ENCODE peak calls at places on chromosomes 13 and 19, in six cellular contexts. A is right atrium auricular region, R is cardiac muscle cell, Z is A673, P is mucosa of descending colon, X is fibroblast of villous mesenchyme. B is an unnamed sample.

GRCh38 chr13:42367836-42368235 is 95.9 kb downstream of the AKAP11 start:
- DNase-seq in X (peak; percentile 74), P (no peak), A (no peak), R (no peak), Z (no peak), B (peak; percentile 38)

GRCh38 chr19:7944177-7944761 is 803 bp upstream of the TIMM44 start:
- DNase-seq in A (peak; percentile 91), R (peak; percentile 97), Z (peak; percentile 98), P (peak; percentile 99), X (peak; percentile 93), B (peak; percentile 96)

GRCh38 chr19:6873708-6874431 is 13.5 kb upstream of the ADGRE1 start:
- DNase-seq in Z (no peak), P (peak; percentile 48), A (no peak), X (no peak), R (no peak), B (no peak)

GRCh38 chr13:106533940-106534843 is 1.3 kb downstream of the EFNB2 start:
- DNase-seq in A (no peak), Z (no peak), R (peak; percentile 74), P (peak; percentile 63), X (peak; percentile 84), B (peak; percentile 82)

GRCh38 chr19:9881720-9882119 is 46.6 kb downstream of the PIN1 start:
- DNase-seq in Z (no peak), R (no peak), P (peak; percentile 57), X (no peak), A (no peak), B (no peak)

GRCh38 chr19:46364359-46364758 is 17.5 kb downstream of the PPP5C start:
- DNase-seq in P (no peak), R (no peak), A (no peak), X (no peak), Z (no peak), B (no peak)

GRCh38 chr19:49125025-49125731 is 5.8 kb downstream of the PPFIA3 start:
- DNase-seq in A (no peak), X (no peak), R (no peak), Z (no peak), P (peak; percentile 83), B (no peak)

GRCh38 chr19:43976732-43977131 is 7.3 kb upstream of the ZNF155 start:
- DNase-seq in A (no peak), P (no peak), Z (no peak), R (no peak), X (no peak), B (no peak)

GRCh38 chr13:95058680-95059079 is 242.6 kb downstream of the ABCC4 start:
- DNase-seq in P (no peak), A (no peak), R (no peak), X (no peak), Z (no peak), B (no peak)

GRCh38 chr13:20414475-20415287 is 111.0 kb downstream of the CRYL1 start:
- DNase-seq in X (no peak), Z (no peak), R (no peak), A (no peak), P (peak; percentile 17), B (no peak)

GRCh38 chr13:82330499-82330898 is 1551.8 kb downstream of the SLITRK1 start:
- DNase-seq in X (no peak), Z (peak; percentile 29), P (no peak), A (no peak), R (peak; percentile 24), B (peak; percentile 61)

GRCh38 chr19:33094504-33095067 is 13.6 kb downstream of the GPATCH1 start:
- DNase-seq in X (no peak), R (no peak), P (no peak), Z (no peak), A (no peak), B (no peak)

GRCh38 chr13:97122381-97122996 is 99.6 kb upstream of the MBNL2 start:
- DNase-seq in X (peak; percentile 68), Z (peak; percentile 23), A (no peak), R (peak; percentile 78), P (no peak), B (peak; percentile 80)

GRCh38 chr19:29404951-29405727 is 120.7 kb upstream of the VSTM2B start:
- DNase-seq in R (no peak), X (no peak), Z (no peak), P (peak; percentile 9), A (no peak), B (no peak)

GRCh38 chr13:29428310-29428991 is 167.0 kb downstream of the SLC7A1 start:
- DNase-seq in P (no peak), X (peak; percentile 17), Z (no peak), R (peak; percentile 9), A (no peak), B (peak; percentile 14)
- H3K4me3 ChIP-seq in P (no peak overlapping the region), X (peak overlapping the region; percentile 29), Z (peak overlapping the region; percentile 29), R (peak overlapping the region; percentile 81), A (peak overlapping the region; percentile 55), B (peak overlapping the region; percentile 36)

GRCh38 chr13:33312150-33312908 is 26.8 kb upstream of the STARD13 start:
- DNase-seq in R (peak; percentile 36), A (no peak), Z (peak; percentile 47), X (peak; percentile 59), P (no peak), B (peak; percentile 71)
- TF ChIP-seq CTCF in R (peak; percentile 21), A (no peak), Z (peak; percentile 48), X (peak; percentile 50), P (no peak), B (peak; percentile 61)

GRCh38 chr19:17303167-17303939 is at the start of gene ABHD8:
- DNase-seq in A (peak; percentile 98), P (peak; percentile 95), Z (peak; percentile 96), X (peak; percentile 96), R (peak; percentile 98), B (peak; percentile 97)

GRCh38 chr19:17305211-17305516 is 508 bp upstream of the MRPL34 start:
- DNase-seq in A (no peak), R (no peak), P (no peak), X (no peak), Z (no peak), B (no peak)

GRCh38 chr19:17305517-17306284 is at the start of gene MRPL34:
- DNase-seq in Z (peak; percentile 99), X (peak; percentile 99), A (peak; percentile 95), R (peak; percentile 99), P (peak; percentile 98), B (peak; percentile 99)

GRCh38 chr19:17303940-17304267 is 679 bp upstream of the ABHD8 start:
- DNase-seq in A (no peak), P (no peak), Z (no peak), R (no peak), X (no peak), B (no peak)

GRCh38 chr19:17304386-17305047 is 1.2 kb upstream of the MRPL34 start:
- DNase-seq in R (no peak), P (peak; percentile 19), A (no peak), X (no peak), Z (no peak), B (no peak)
- H3K4me3 ChIP-seq in R (no peak overlapping the region), P (no peak overlapping the region), A (no peak overlapping the region), X (no peak overlapping the region), Z (no peak overlapping the region), B (no peak overlapping the region)

DNA sequence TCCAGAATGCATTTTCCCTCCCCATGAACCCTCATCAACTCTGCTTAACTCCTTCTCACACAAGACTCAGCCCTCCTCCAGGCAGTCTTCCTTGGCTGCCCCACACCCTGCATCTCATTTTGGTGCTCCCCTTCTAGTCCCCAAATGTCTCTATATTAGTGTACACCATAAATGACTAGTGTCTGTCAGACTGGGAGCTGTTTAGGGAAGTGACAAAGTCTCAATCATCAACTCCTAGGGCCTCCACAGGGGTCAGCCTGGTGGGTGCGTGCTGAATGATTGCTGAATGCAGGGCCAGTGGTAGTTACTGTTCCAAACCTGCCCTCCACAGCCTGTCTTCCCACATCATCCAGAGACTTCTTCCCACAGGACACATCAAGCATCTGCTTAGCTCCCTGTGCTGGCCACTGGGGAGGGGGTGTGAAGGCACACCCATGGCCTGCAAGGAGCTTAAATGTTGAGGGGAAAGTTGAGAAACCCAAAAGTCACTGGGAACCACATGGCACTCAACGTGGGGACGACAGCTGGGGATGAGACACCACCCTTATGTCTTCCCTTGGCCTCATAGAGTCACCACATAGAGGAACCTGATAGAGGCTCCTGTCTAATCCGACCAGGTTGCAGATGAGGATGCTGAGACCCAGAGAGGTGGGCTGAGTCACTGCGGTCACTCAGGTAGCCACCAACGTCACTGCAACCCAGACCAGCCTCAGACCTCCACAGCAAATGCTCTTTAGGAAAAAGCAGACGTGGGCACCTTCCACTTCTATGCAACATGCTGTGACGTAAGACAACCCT is 79.3 kb upstream of the TM9SF2 start:
- DNase-seq in P (no peak), Z (no peak), X (no peak), A (no peak), R (no peak), B (no peak)
- TF ChIP-seq CTCF in P (no peak), Z (no peak), X (no peak), A (no peak), R (no peak), B (no peak)

GRCh38 chr13:110307697-110308376 is 753 bp downstream of the COL4A2 start:
- DNase-seq in A (peak; percentile 61), P (no peak), R (peak; percentile 56), X (peak; percentile 63), Z (no peak), B (peak; percentile 57)
- H3K4me3 ChIP-seq in A (peak overlapping the region; percentile 96), P (peak overlapping the region; percentile 30), R (peak overlapping the region; percentile 71), X (peak overlapping the region; percentile 88), Z (peak overlapping the region; percentile 98), B (peak overlapping the region; percentile 68)

GRCh38 chr13:28248080-28248479 is 109.7 kb downstream of the PAN3 start:
- DNase-seq in Z (no peak), P (no peak), X (no peak), A (no peak), R (no peak), B (no peak)

GRCh38 chr13:28257305-28257704 is 119.0 kb downstream of the PAN3 start:
- DNase-seq in Z (no peak), R (no peak), P (no peak), A (no peak), X (no peak), B (no peak)

GRCh38 chr13:28250542-28250941 is 112.2 kb downstream of the PAN3 start:
- DNase-seq in A (no peak), Z (no peak), R (no peak), P (no peak), X (no peak), B (no peak)

GRCh38 chr13:28251462-28251861 is 113.1 kb downstream of the PAN3 start:
- DNase-seq in Z (no peak), P (no peak), X (peak; percentile 11), R (no peak), A (no peak), B (no peak)

GRCh38 chr13:28252547-28252946 is 114.2 kb downstream of the PAN3 start:
- DNase-seq in R (no peak), Z (no peak), X (no peak), P (no peak), A (no peak), B (no peak)
- TF ChIP-seq CTCF in R (no peak), Z (no peak), X (no peak), P (no peak), A (no peak), B (no peak)

GRCh38 chr19:39509233-39509632 is 5.7 kb upstream of the SELENOV start:
- DNase-seq in R (no peak), Z (no peak), X (no peak), P (no peak), A (no peak), B (no peak)

GRCh38 chr19:39508629-39509028 is 6.3 kb upstream of the SELENOV start:
- DNase-seq in P (no peak), A (no peak), Z (no peak), X (no peak), R (no peak), B (no peak)

GRCh38 chr19:39507715-39508364 is 7.1 kb upstream of the SELENOV start:
- DNase-seq in Z (no peak), A (no peak), R (no peak), X (no peak), P (no peak), B (no peak)

GRCh38 chr19:39506944-39507714 is 7.8 kb upstream of the SELENOV start:
- DNase-seq in P (peak; percentile 18), Z (peak; percentile 85), A (no peak), X (peak; percentile 55), R (peak; percentile 79), B (peak; percentile 67)

GRCh38 chr19:39506598-39506943 is 7.8 kb downstream of the DLL3 start:
- DNase-seq in A (no peak), Z (no peak), R (no peak), P (no peak), X (no peak), B (no peak)
- H3K4me3 ChIP-seq in A (no peak overlapping the region), Z (no peak overlapping the region), R (no peak overlapping the region), P (no peak overlapping the region), X (peak overlapping the region; percentile 33), B (peak overlapping the region; percentile 38)